ENCODE peak calls at places on chromosome 3, in seven cellular contexts. P is T-helper 1 cell, U is T-helper 9 cell, K is Peyer's patch, Z is substantia nigra, B is LoVo, R is HFFc6. S is an unnamed sample.

GRCh38 chr3:127524300-127524896 is 66.1 kb downstream of the TPRA1 start:
- DNase-seq in Z (peak), R (no peak), K (no peak), P (no peak), B (no peak), U (no peak), S (no peak)

GRCh38 chr3:24086597-24087369 is 141.7 kb downstream of the NR1D2 start:
- DNase-seq in Z (no peak), U (no peak), R (no peak), P (no peak), B (no peak), K (no peak), S (no peak)

GRCh38 chr3:156059950-156060501 is 60.4 kb upstream of the KCNAB1 start:
- DNase-seq in U (no peak), Z (no peak), R (no peak), B (no peak), P (no peak), K (no peak), S (no peak)

GRCh38 chr3:71173421-71173975 is 410.0 kb downstream of the FOXP1 start:
- DNase-seq in R (peak), U (no peak), P (no peak), Z (no peak), B (no peak), K (no peak), S (peak)

GRCh38 chr3:9130318-9131110 is 118.9 kb downstream of the SRGAP3 start:
- DNase-seq in R (no peak), Z (no peak), P (no peak), B (no peak), K (no peak), U (no peak), S (no peak)

GRCh38 chr3:27590437-27591320 is 106.5 kb upstream of the SLC4A7 start:
- DNase-seq in K (no peak), B (no peak), U (no peak), P (no peak), R (peak), Z (no peak), S (peak)

GRCh38 chr3:175274474-175275218 is 415.5 kb downstream of the NAALADL2 start:
- DNase-seq in P (no peak), Z (no peak), B (no peak), R (no peak), K (no peak), U (no peak), S (no peak)

GRCh38 chr3:126540342-126540849 is 16.4 kb downstream of the CHST13 start:
- DNase-seq in P (no peak), K (peak), R (peak), Z (no peak), B (peak), U (no peak), S (peak)

GRCh38 chr3:1147326-1147725 is 54.5 kb downstream of the CNTN6 start:
- DNase-seq in P (no peak), U (no peak), Z (no peak), R (no peak), K (no peak), B (no peak), S (no peak)

GRCh38 chr3:62755285-62755684 is 119.9 kb downstream of the CADPS start:
- DNase-seq in U (no peak), K (no peak), B (no peak), R (no peak), P (no peak), Z (no peak), S (no peak)

GRCh38 chr3:169192643-169193042 is 470.9 kb downstream of the MECOM start:
- DNase-seq in K (no peak), B (no peak), Z (no peak), U (no peak), R (no peak), P (no peak), S (no peak)

GRCh38 chr3:150543531-150543930 is 2.8 kb downstream of the SERP1 start:
- DNase-seq in K (no peak), B (no peak), Z (no peak), P (no peak), R (no peak), U (no peak), S (no peak)

GRCh38 chr3:43817825-43818224 is 127.1 kb downstream of the ABHD5 start:
- DNase-seq in R (no peak), Z (no peak), B (no peak), K (no peak), P (no peak), U (no peak), S (peak)

GRCh38 chr3:179973931-179974361 is 62.8 kb downstream of the PEX5L start:
- DNase-seq in Z (peak), P (no peak), U (no peak), B (no peak), K (no peak), R (no peak), S (no peak)

GRCh38 chr3:124993462-124993861 is 58.9 kb upstream of the MUC13 start:
- DNase-seq in B (no peak), Z (no peak), K (no peak), U (no peak), P (no peak), R (no peak), S (no peak)

GRCh38 chr3:193011956-193012355 is 94.3 kb upstream of the MB21D2 start:
- DNase-seq in U (no peak), P (no peak), B (no peak), Z (no peak), R (no peak), K (no peak), S (no peak)

GRCh38 chr3:119310052-119310451 is 15.9 kb downstream of the ARHGAP31 start:
- DNase-seq in K (no peak), U (no peak), B (peak), P (no peak), Z (peak), R (peak), S (peak)

GRCh38 chr3:196971094-196971698 is 2.6 kb upstream of the PIGZ start:
- DNase-seq in K (no peak), U (no peak), B (no peak), P (no peak), Z (no peak), R (no peak), S (no peak)

GRCh38 chr3:153956621-153957020 is 164.6 kb upstream of the ARHGEF26 start:
- DNase-seq in B (no peak), K (no peak), R (no peak), P (no peak), U (no peak), Z (no peak), S (no peak)

S was measured in RCC 7860.